ENCODE peak calls at places on chromosome 17, in five cellular contexts. Y is lower leg skin, U is stomach, C is GM12878, D is uterus. I is an unnamed sample.

GRCh38 chr17:12574525-12574924 is 91.2 kb upstream of the MYOCD start:
- DNase-seq in D (no peak), Y (no peak), C (no peak), U (no peak), I (no peak)

GRCh38 chr17:57544834-57545463 is 200.2 kb downstream of the CCDC182 start:
- DNase-seq in D (no peak), Y (no peak), C (no peak), U (no peak), I (no peak)

GRCh38 chr17:41073676-41074075 is 8.0 kb upstream of the KRTAP2-4 start:
- DNase-seq in U (no peak), D (no peak), Y (no peak), C (no peak), I (no peak)

GRCh38 chr17:76384987-76385891 is 830 bp downstream of the SPHK1 start:
- DNase-seq in U (peak), Y (no peak), D (no peak), C (no peak), I (peak)

GRCh38 chr17:78793968-78794367 is 11.9 kb upstream of the CYTH1 start:
- DNase-seq in Y (no peak), C (no peak), U (no peak), D (no peak), I (no peak)

GRCh38 chr17:40362696-40363479 is 1.6 kb downstream of the GJD3 start:
- DNase-seq in U (peak), D (peak), Y (no peak), C (no peak), I (peak)

GRCh38 chr17:74749262-74750038 is 1.0 kb downstream of the NHERF1 start:
- DNase-seq in U (no peak), D (no peak), C (no peak), Y (no peak), I (peak)

GRCh38 chr17:27888945-27889344 is 4.2 kb downstream of the LYRM9 start:
- DNase-seq in U (peak), D (no peak), Y (no peak), C (no peak), I (peak)

GRCh38 chr17:41118721-41119120 is 548 bp upstream of the KRTAP4-11 start:
- DNase-seq in C (no peak), Y (no peak), U (no peak), D (no peak), I (no peak)

GRCh38 chr17:77857613-77858012 is 100.9 kb upstream of the TNRC6C start:
- DNase-seq in C (no peak), Y (no peak), U (no peak), D (no peak), I (no peak)

GRCh38 chr17:9427460-9428315 is 147.9 kb downstream of the STX8 start:
- DNase-seq in Y (no peak), C (no peak), U (no peak), D (no peak), I (no peak)

GRCh38 chr17:42347198-42347597 is 41.0 kb downstream of the STAT3 start:
- DNase-seq in U (peak), D (peak), C (no peak), Y (peak), I (no peak)

GRCh38 chr17:59440757-59441458 is 109.5 kb downstream of the YPEL2 start:
- DNase-seq in Y (peak), C (peak), U (peak), D (peak), I (peak)

GRCh38 chr17:55238931-55239297 is 25.8 kb upstream of the HLF start:
- DNase-seq in D (no peak), Y (no peak), U (no peak), C (no peak), I (no peak)

GRCh38 chr17:8187517-8188407 is 2.2 kb downstream of the BORCS6 start:
- DNase-seq in U (peak), D (peak), Y (peak), C (peak), I (no peak)

GRCh38 chr17:49703557-49704277 is 4.0 kb downstream of the SLC35B1 start:
- DNase-seq in C (no peak), D (no peak), U (no peak), Y (no peak), I (no peak)

GRCh38 chr17:66367112-66367511 is 64.7 kb downstream of the PRKCA start:
- DNase-seq in U (no peak), D (no peak), Y (no peak), C (no peak), I (no peak)

GRCh38 chr17:2689411-2690164 is 22.0 kb downstream of the CLUH start:
- DNase-seq in D (no peak), Y (no peak), U (no peak), C (no peak), I (peak)

GRCh38 chr17:21463779-21464407 is 87.7 kb downstream of the KCNJ12 start:
- DNase-seq in U (no peak), C (no peak), Y (no peak), D (no peak), I (peak)

GRCh38 chr17:74192950-74193781 is 10.3 kb upstream of the RPL38 start:
- DNase-seq in Y (peak), U (peak), C (no peak), D (no peak), I (no peak)

GRCh38 chr17:2703606-2704005 is 8.0 kb downstream of the CLUH start:
- DNase-seq in Y (no peak), D (no peak), U (no peak), C (no peak), I (peak)

GRCh38 chr17:17712268-17712924 is 31.1 kb downstream of the RAI1 start:
- DNase-seq in Y (no peak), U (no peak), D (no peak), C (peak), I (no peak)

GRCh38 chr17:75361344-75361743 is 44.1 kb downstream of the GRB2 start:
- DNase-seq in Y (no peak), C (no peak), D (no peak), U (no peak), I (no peak)

GRCh38 chr17:65170839-65171238 is 33.7 kb downstream of the RGS9 start:
- DNase-seq in D (no peak), C (no peak), Y (no peak), U (peak), I (no peak)

GRCh38 chr17:80749611-80750010 is 205.0 kb downstream of the RPTOR start:
- DNase-seq in Y (no peak), U (no peak), C (no peak), D (no peak), I (no peak)

GRCh38 chr17:43734376-43734775 is 24.2 kb downstream of the SOST start:
- DNase-seq in C (no peak), Y (no peak), U (no peak), D (no peak), I (no peak)

GRCh38 chr17:1461193-1461944 is 5.3 kb upstream of the CRK start:
- DNase-seq in Y (no peak), C (no peak), D (no peak), U (no peak), I (no peak)

GRCh38 chr17:8103549-8103948 is 14.8 kb downstream of the ALOXE3 start:
- DNase-seq in D (no peak), C (no peak), U (peak), Y (no peak), I (peak)

GRCh38 chr17:1241904-1242303 is 28.3 kb upstream of the BHLHA9 start:
- DNase-seq in U (no peak), Y (peak), D (peak), C (no peak), I (no peak)

DNA sequence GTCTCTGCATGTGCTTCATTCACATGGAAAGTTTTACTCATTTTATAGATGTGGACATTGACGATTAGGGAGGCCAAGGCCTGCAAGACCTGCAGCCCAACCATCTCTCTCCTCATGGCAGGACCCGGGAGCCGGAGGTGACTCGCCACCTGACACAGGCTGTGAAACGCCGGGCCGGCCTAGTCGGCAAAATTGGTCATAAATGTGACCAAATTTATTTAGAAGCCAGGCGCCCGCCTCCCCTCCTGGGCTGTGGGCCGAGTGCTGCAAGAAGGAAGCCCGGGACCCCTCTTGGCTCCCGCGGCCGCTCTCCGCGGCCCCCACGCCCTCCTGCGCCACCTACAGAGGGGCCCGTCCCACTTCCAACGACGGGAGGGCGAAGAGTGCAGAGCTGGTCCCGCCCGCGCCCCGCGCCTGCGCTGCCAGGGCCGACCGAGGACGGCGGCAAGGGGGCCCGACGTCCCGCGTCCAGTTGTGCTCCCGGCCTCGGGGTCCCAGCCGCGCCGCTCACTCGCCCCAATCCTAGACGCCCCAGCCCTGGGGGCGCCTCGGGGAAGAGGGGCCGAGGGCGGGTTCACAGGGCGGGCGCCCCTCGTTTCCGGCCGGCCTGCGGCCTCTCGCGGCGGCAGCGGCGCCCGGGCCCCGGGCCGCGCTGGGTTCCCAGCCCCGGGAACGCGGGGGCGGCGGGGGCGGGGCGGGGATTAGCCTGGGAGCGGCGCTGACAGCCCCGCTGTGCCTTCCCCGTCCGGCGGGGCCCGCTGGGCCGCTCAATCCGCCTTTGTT is 47.5 kb downstream of the WNT3 start:
- DNase-seq in Y (no peak), U (peak), C (no peak), D (no peak), I (peak)
- TF ChIP-seq CTCF in Y (no peak), U (no peak), C (no peak), D (no peak), I (no peak)

DNA sequence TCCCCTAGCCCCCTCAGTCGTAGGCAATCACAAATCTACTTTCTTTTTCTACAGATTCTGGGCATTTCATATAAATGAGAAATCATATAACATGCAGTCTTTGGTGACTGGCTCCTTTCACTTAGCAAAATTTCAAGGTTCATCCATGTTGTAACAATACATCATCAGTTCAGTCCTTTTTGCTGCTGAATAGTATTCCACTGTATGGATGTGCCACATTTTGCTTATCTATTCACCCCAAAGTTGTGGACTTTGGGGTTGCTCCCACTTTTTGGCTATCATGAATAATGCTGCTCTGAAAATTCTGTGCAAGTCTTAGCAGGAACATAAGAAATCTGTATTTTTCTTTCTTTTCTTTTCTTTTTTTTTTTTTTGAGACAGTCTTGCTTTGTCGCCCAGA is 39.0 kb downstream of the MRM1 start:
- DNase-seq in Y (no peak), C (no peak), D (no peak), U (no peak), I (no peak)
- TF ChIP-seq POLR2A in Y (no peak), C (no peak), D (no peak), U (no peak), I (no peak)

DNA sequence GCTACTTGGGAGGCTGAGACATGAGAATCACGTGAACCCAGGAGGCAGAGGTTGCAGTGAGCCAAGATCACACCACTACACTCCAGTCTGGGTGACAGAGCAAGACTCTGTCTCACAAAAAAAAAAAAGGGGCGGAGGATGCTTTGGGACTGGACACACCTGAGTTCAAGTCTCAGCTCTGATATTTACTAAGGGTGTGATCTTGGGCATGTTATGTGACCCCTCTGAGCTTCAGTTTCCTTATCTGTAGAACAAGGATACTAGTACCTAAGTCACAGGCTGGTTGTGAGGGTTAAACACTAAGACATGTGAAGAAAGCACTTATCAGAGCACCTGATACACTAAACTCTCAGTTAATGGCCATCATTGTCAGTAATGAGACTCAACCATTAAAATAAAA is 25.9 kb downstream of the HOXB1 start:
- DNase-seq in C (no peak), U (no peak), Y (no peak), D (no peak), I (no peak)
- TF ChIP-seq CTCF in C (no peak), U (no peak), Y (no peak), D (no peak), I (no peak)

GRCh38 chr17:45046536-45047125 is 4.8 kb downstream of the DCAKD start:
- DNase-seq in C (peak), D (no peak), Y (no peak), U (no peak), I (no peak)

GRCh38 chr17:45051060-45051719 is at the start of gene DCAKD:
- DNase-seq in Y (peak), D (peak), C (no peak), U (peak), I (peak)

GRCh38 chr17:45050680-45051059 is 762 bp downstream of the DCAKD start:
- DNase-seq in D (no peak), Y (no peak), C (no peak), U (no peak), I (no peak)

GRCh38 chr17:45048795-45049563 is 2.5 kb downstream of the DCAKD start:
- DNase-seq in C (no peak), U (no peak), D (no peak), Y (no peak), I (no peak)

GRCh38 chr17:45052052-45052772 is 780 bp upstream of the DCAKD start:
- DNase-seq in D (peak), C (no peak), Y (no peak), U (peak), I (peak)
- TF ChIP-seq POLR2A in D (peak), C (peak), Y (no peak), U (no peak), I (no peak)

GRCh38 chr17:20051624-20052023 is 42.5 kb downstream of the SPECC1 start:
- DNase-seq in Y (no peak), D (no peak), C (no peak), U (no peak), I (no peak)
- TF ChIP-seq CTCF in Y (no peak), D (no peak), C (no peak), U (no peak), I (no peak)

GRCh38 chr17:82496529-82497434 is 22.8 kb upstream of the FOXK2 start:
- DNase-seq in D (peak), U (peak), C (peak), Y (peak), I (peak)
- TF ChIP-seq POLR2A in D (peak), U (no peak), C (peak), Y (no peak), I (no peak)

GRCh38 chr17:32161506-32162365 is 19.4 kb downstream of the RHOT1 start:
- DNase-seq in U (no peak), Y (no peak), C (no peak), D (no peak), I (no peak)
- TF ChIP-seq CTCF in U (no peak), Y (no peak), C (no peak), D (no peak), I (no peak)

DNA sequence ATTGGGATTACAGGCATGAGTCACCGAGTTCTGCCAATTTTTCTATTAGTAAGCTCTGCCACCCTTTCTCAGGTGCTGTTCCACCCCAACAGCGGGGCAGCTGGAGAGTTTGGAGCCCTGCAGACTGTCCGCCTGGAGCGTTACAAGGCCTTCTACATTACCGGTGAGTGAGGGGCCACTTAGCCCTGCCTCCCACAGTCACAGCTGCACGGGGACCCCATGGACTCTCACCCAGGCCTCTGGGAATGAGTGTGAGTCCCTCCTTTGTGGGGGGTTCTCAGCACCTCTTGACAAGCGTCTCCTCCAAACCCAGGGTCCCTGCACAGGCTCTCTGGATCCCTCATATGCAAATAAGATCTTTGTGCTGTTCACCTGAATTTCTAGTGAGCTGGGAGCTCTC is 56.0 kb downstream of the WIPI1 start:
- DNase-seq in D (no peak), U (no peak), Y (no peak), C (no peak), I (no peak)
- TF ChIP-seq POLR2A in D (no peak), U (no peak), Y (no peak), C (no peak), I (no peak)

GRCh38 chr17:67992541-67993152 is 3.6 kb downstream of the C17orf58 start:
- DNase-seq in C (no peak), U (no peak), D (no peak), Y (no peak), I (no peak)

GRCh38 chr17:67993998-67994361 is 2.3 kb downstream of the C17orf58 start:
- DNase-seq in Y (no peak), D (no peak), C (no peak), U (no peak), I (peak)

GRCh38 chr17:67995568-67996191 is 589 bp downstream of the C17orf58 start:
- DNase-seq in Y (no peak), C (no peak), D (peak), U (peak), I (peak)

GRCh38 chr17:67993153-67993997 is 2.9 kb downstream of the C17orf58 start:
- DNase-seq in D (peak), U (peak), Y (peak), C (no peak), I (peak)

GRCh38 chr17:67994827-67995567 is 1.3 kb downstream of the C17orf58 start:
- DNase-seq in C (no peak), D (peak), Y (no peak), U (peak), I (no peak)
- TF ChIP-seq CTCF in C (no peak), D (no peak), Y (no peak), U (no peak), I (no peak)

I was measured in upper lobe of left lung.